ENCODE peak calls at places on chromosomes 11 and 22, in five cellular contexts. X, I, Y, B and Z are unnamed samples.

GRCh38 chr11:128417607-128418324 is 169.6 kb downstream of the ETS1 start:
- DNase-seq in X (no peak), Y (peak), I (no peak), B (no peak), Z (no peak)

GRCh38 chr11:130403301-130403804 is 25.1 kb downstream of the ADAMTS8 start:
- DNase-seq in B (no peak), X (peak), Y (peak), I (no peak), Z (no peak)

GRCh38 chr11:66126808-66127555 is 56.9 kb downstream of the PACS1 start:
- DNase-seq in B (peak), X (peak), I (peak), Y (no peak), Z (no peak)

GRCh38 chr11:31783264-31783663 is 27.9 kb downstream of the PAX6 start:
- DNase-seq in X (no peak), I (no peak), Y (no peak), B (no peak), Z (no peak)

GRCh38 chr11:19076744-19077589 is 16.4 kb upstream of the MRGPRX2 start:
- DNase-seq in I (peak), B (peak), X (no peak), Y (peak), Z (peak)

GRCh38 chr22:26435327-26436093 is 6.5 kb downstream of the ASPHD2 start:
- DNase-seq in Y (no peak), I (no peak), X (no peak), B (no peak), Z (no peak)

GRCh38 chr11:8959546-8960166 is 4.6 kb downstream of the TMEM9B start:
- DNase-seq in X (no peak), I (no peak), B (no peak), Y (peak), Z (peak)

GRCh38 chr22:48618326-48618725 is 1209.3 kb downstream of the BRD1 start:
- DNase-seq in I (no peak), B (no peak), Y (no peak), X (no peak), Z (no peak)

GRCh38 chr22:50269573-50270301 is 443 bp downstream of the MAPK11 start:
- DNase-seq in Y (no peak), B (peak), X (no peak), I (peak), Z (no peak)

GRCh38 chr22:20131856-20132685 is 467 bp downstream of the ZDHHC8 start:
- DNase-seq in B (no peak), I (no peak), Y (no peak), X (no peak), Z (no peak)

GRCh38 chr11:92627615-92628201 is 341.7 kb upstream of the MTNR1B start:
- DNase-seq in Y (no peak), B (no peak), I (no peak), X (no peak), Z (no peak)